ENCODE peak calls at places on chromosomes 11 and 22, in ten cellular contexts. One of them, this sample, is unnamed.

GRCh38 chr11:74842967-74843366 is 94.3 kb downstream of the RNF169 start:
- DNase-seq in HCT116: no peak
- DNase-seq in endothelial cell of umbilical vein: no peak
- DNase-seq in psoas muscle: no peak
- DNase-seq in CD8-positive, alpha-beta T cell: no peak
- DNase-seq in neural progenitor cell: peak
- DNase-seq in progenitor cell of endocrine pancreas: no peak
- DNase-seq in mucosa of descending colon: no peak
- DNase-seq in heart left ventricle: no peak
- DNase-seq in heart right ventricle: no peak
- DNase-seq in this sample: no peak

GRCh38 chr11:20459865-20460264 is 72.3 kb downstream of the PRMT3 start:
- DNase-seq in CD8-positive, alpha-beta T cell: no peak
- DNase-seq in endothelial cell of umbilical vein: peak
- DNase-seq in progenitor cell of endocrine pancreas: no peak
- DNase-seq in psoas muscle: no peak
- DNase-seq in neural progenitor cell: no peak
- DNase-seq in HCT116: no peak
- DNase-seq in heart right ventricle: no peak
- DNase-seq in heart left ventricle: no peak
- DNase-seq in mucosa of descending colon: no peak
- DNase-seq in this sample: no peak

GRCh38 chr11:66835762-66836405 is 7.4 kb upstream of the RCE1 start:
- DNase-seq in progenitor cell of endocrine pancreas: no peak
- DNase-seq in neural progenitor cell: no peak
- DNase-seq in psoas muscle: no peak
- DNase-seq in heart right ventricle: no peak
- DNase-seq in mucosa of descending colon: no peak
- DNase-seq in endothelial cell of umbilical vein: no peak
- DNase-seq in heart left ventricle: no peak
- DNase-seq in CD8-positive, alpha-beta T cell: no peak
- DNase-seq in HCT116: no peak
- DNase-seq in this sample: no peak

GRCh38 chr22:17243524-17243923 is 24.3 kb upstream of the ADA2 start:
- DNase-seq in CD8-positive, alpha-beta T cell: no peak
- DNase-seq in heart left ventricle: no peak
- DNase-seq in neural progenitor cell: no peak
- DNase-seq in progenitor cell of endocrine pancreas: no peak
- DNase-seq in heart right ventricle: no peak
- DNase-seq in HCT116: no peak
- DNase-seq in psoas muscle: peak
- DNase-seq in mucosa of descending colon: no peak
- DNase-seq in endothelial cell of umbilical vein: no peak
- DNase-seq in this sample: peak

GRCh38 chr22:44570476-44571445 is 72.7 kb upstream of the RTL6 start:
- DNase-seq in heart right ventricle: no peak
- DNase-seq in progenitor cell of endocrine pancreas: no peak
- DNase-seq in endothelial cell of umbilical vein: no peak
- DNase-seq in psoas muscle: no peak
- DNase-seq in HCT116: no peak
- DNase-seq in mucosa of descending colon: no peak
- DNase-seq in neural progenitor cell: no peak
- DNase-seq in heart left ventricle: no peak
- DNase-seq in CD8-positive, alpha-beta T cell: no peak
- DNase-seq in this sample: no peak

GRCh38 chr11:129787518-129787917 is 28.1 kb upstream of the TMEM45B start:
- DNase-seq in progenitor cell of endocrine pancreas: no peak
- DNase-seq in endothelial cell of umbilical vein: no peak
- DNase-seq in HCT116: no peak
- DNase-seq in mucosa of descending colon: no peak
- DNase-seq in neural progenitor cell: no peak
- DNase-seq in heart right ventricle: no peak
- DNase-seq in CD8-positive, alpha-beta T cell: no peak
- DNase-seq in psoas muscle: no peak
- DNase-seq in heart left ventricle: no peak
- DNase-seq in this sample: no peak

GRCh38 chr11:70078796-70079616 is 889 bp downstream of the ANO1 start:
- DNase-seq in mucosa of descending colon: peak
- DNase-seq in psoas muscle: no peak
- DNase-seq in progenitor cell of endocrine pancreas: no peak
- DNase-seq in CD8-positive, alpha-beta T cell: no peak
- DNase-seq in neural progenitor cell: peak
- DNase-seq in heart left ventricle: no peak
- DNase-seq in HCT116: no peak
- DNase-seq in endothelial cell of umbilical vein: no peak
- DNase-seq in heart right ventricle: no peak
- DNase-seq in this sample: no peak

GRCh38 chr11:130979386-130979972 is 63.2 kb upstream of the SNX19 start:
- DNase-seq in CD8-positive, alpha-beta T cell: no peak
- DNase-seq in neural progenitor cell: peak
- DNase-seq in progenitor cell of endocrine pancreas: no peak
- DNase-seq in heart right ventricle: no peak
- DNase-seq in HCT116: no peak
- DNase-seq in mucosa of descending colon: no peak
- DNase-seq in heart left ventricle: no peak
- DNase-seq in endothelial cell of umbilical vein: peak
- DNase-seq in psoas muscle: no peak
- DNase-seq in this sample: no peak

GRCh38 chr11:103825469-103825868 is 211.0 kb upstream of the DDI1 start:
- DNase-seq in CD8-positive, alpha-beta T cell: no peak
- DNase-seq in psoas muscle: no peak
- DNase-seq in progenitor cell of endocrine pancreas: no peak
- DNase-seq in neural progenitor cell: no peak
- DNase-seq in HCT116: no peak
- DNase-seq in heart right ventricle: no peak
- DNase-seq in heart left ventricle: no peak
- DNase-seq in mucosa of descending colon: no peak
- DNase-seq in endothelial cell of umbilical vein: no peak
- DNase-seq in this sample: no peak

GRCh38 chr11:31509017-31509411 is 408 bp downstream of the IMMP1L start:
- DNase-seq in psoas muscle: no peak
- DNase-seq in HCT116: no peak
- DNase-seq in progenitor cell of endocrine pancreas: no peak
- DNase-seq in heart right ventricle: no peak
- DNase-seq in endothelial cell of umbilical vein: no peak
- DNase-seq in neural progenitor cell: peak
- DNase-seq in mucosa of descending colon: no peak
- DNase-seq in CD8-positive, alpha-beta T cell: no peak
- DNase-seq in heart left ventricle: no peak
- DNase-seq in this sample: peak

GRCh38 chr22:37623075-37624016 is 14.7 kb downstream of the GGA1 start:
- DNase-seq in psoas muscle: peak
- DNase-seq in heart left ventricle: no peak
- DNase-seq in neural progenitor cell: peak
- DNase-seq in progenitor cell of endocrine pancreas: peak
- DNase-seq in mucosa of descending colon: peak
- DNase-seq in heart right ventricle: peak
- DNase-seq in endothelial cell of umbilical vein: peak
- DNase-seq in HCT116: no peak
- DNase-seq in CD8-positive, alpha-beta T cell: peak
- DNase-seq in this sample: peak

GRCh38 chr22:44146088-44146861 is 34.5 kb upstream of the PARVG start:
- DNase-seq in HCT116: no peak
- DNase-seq in heart left ventricle: no peak
- DNase-seq in heart right ventricle: no peak
- DNase-seq in mucosa of descending colon: no peak
- DNase-seq in neural progenitor cell: peak
- DNase-seq in psoas muscle: no peak
- DNase-seq in progenitor cell of endocrine pancreas: no peak
- DNase-seq in CD8-positive, alpha-beta T cell: no peak
- DNase-seq in endothelial cell of umbilical vein: no peak
- DNase-seq in this sample: no peak

GRCh38 chr11:111922803-111923202 is 4.1 kb downstream of the C11orf52 start:
- DNase-seq in progenitor cell of endocrine pancreas: no peak
- DNase-seq in endothelial cell of umbilical vein: peak
- DNase-seq in heart left ventricle: peak
- DNase-seq in HCT116: no peak
- DNase-seq in heart right ventricle: peak
- DNase-seq in neural progenitor cell: no peak
- DNase-seq in CD8-positive, alpha-beta T cell: no peak
- DNase-seq in mucosa of descending colon: no peak
- DNase-seq in psoas muscle: no peak
- DNase-seq in this sample: no peak

DNA sequence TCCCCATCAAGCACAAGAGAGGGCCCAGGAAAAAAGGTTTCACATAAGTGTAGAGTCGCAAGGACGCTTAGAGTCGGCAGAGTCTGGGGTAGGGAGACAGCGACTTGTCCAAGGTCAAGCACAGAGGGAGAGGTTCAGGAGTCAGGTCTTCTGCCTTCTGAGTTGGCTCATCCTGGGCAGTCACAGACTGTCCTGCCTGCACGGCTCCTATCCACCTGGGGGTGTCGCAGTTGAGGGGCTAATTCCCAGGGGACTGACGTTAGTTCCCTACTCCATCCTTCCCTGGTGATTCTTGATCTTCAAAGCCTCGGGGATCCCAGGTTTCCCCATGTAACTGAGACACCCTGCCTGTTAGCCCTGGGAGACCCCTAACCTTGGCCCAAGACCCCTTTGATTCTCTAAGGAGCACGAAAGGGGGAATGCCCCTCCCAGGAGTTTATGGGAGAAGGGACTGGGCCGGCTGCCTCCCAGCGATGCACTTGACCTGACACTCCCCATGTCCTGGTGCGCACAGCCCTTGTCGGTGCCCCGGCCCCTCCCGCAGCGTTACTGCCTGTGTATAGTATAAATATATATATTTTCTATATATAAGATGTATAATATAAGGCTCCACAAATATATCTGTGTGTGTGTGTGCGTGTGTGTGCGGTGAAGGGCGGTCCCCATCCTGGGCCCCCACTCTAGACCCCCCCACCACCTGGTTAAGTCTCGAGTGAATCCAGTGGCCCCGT is 14.7 kb upstream of the TAB1 start:
- DNase-seq in mucosa of descending colon: no peak
- DNase-seq in heart right ventricle: no peak
- DNase-seq in CD8-positive, alpha-beta T cell: no peak
- DNase-seq in endothelial cell of umbilical vein: peak
- DNase-seq in HCT116: no peak
- DNase-seq in neural progenitor cell: peak
- DNase-seq in psoas muscle: no peak
- DNase-seq in progenitor cell of endocrine pancreas: no peak
- DNase-seq in heart left ventricle: no peak
- DNase-seq in this sample: peak
- TF ChIP-seq CTCF in mucosa of descending colon: no peak
- TF ChIP-seq CTCF in heart right ventricle: peak
- TF ChIP-seq CTCF in CD8-positive, alpha-beta T cell: no peak
- TF ChIP-seq CTCF in endothelial cell of umbilical vein: peak
- TF ChIP-seq CTCF in HCT116: no peak
- TF ChIP-seq CTCF in neural progenitor cell: peak
- TF ChIP-seq CTCF in psoas muscle: peak
- TF ChIP-seq CTCF in progenitor cell of endocrine pancreas: peak
- TF ChIP-seq CTCF in heart left ventricle: peak
- TF ChIP-seq CTCF in this sample: no peak

GRCh38 chr11:2150206-2150847 is 10.7 kb downstream of the INS start:
- DNase-seq in psoas muscle: no peak
- DNase-seq in heart left ventricle: no peak
- DNase-seq in neural progenitor cell: peak
- DNase-seq in heart right ventricle: no peak
- DNase-seq in progenitor cell of endocrine pancreas: no peak
- DNase-seq in endothelial cell of umbilical vein: peak
- DNase-seq in mucosa of descending colon: no peak
- DNase-seq in CD8-positive, alpha-beta T cell: no peak
- DNase-seq in HCT116: peak
- DNase-seq in this sample: no peak
- TF ChIP-seq CTCF in psoas muscle: peak
- TF ChIP-seq CTCF in heart left ventricle: peak
- TF ChIP-seq CTCF in neural progenitor cell: peak
- TF ChIP-seq CTCF in heart right ventricle: peak
- TF ChIP-seq CTCF in progenitor cell of endocrine pancreas: peak
- TF ChIP-seq CTCF in endothelial cell of umbilical vein: peak
- TF ChIP-seq CTCF in mucosa of descending colon: no peak
- TF ChIP-seq CTCF in CD8-positive, alpha-beta T cell: no peak
- TF ChIP-seq CTCF in HCT116: peak
- TF ChIP-seq CTCF in this sample: no peak

GRCh38 chr22:39209756-39210155 is 35.0 kb downstream of the PDGFB start:
- DNase-seq in mucosa of descending colon: no peak
- DNase-seq in HCT116: no peak
- DNase-seq in neural progenitor cell: no peak
- DNase-seq in CD8-positive, alpha-beta T cell: no peak
- DNase-seq in progenitor cell of endocrine pancreas: no peak
- DNase-seq in psoas muscle: no peak
- DNase-seq in heart left ventricle: no peak
- DNase-seq in heart right ventricle: no peak
- DNase-seq in endothelial cell of umbilical vein: no peak
- DNase-seq in this sample: no peak
- TF ChIP-seq CTCF in mucosa of descending colon: no peak
- TF ChIP-seq CTCF in HCT116: no peak
- TF ChIP-seq CTCF in neural progenitor cell: no peak
- TF ChIP-seq CTCF in CD8-positive, alpha-beta T cell: no peak
- TF ChIP-seq CTCF in progenitor cell of endocrine pancreas: no peak
- TF ChIP-seq CTCF in psoas muscle: no peak
- TF ChIP-seq CTCF in heart left ventricle: no peak
- TF ChIP-seq CTCF in heart right ventricle: no peak
- TF ChIP-seq CTCF in endothelial cell of umbilical vein: no peak
- TF ChIP-seq CTCF in this sample: no peak

DNA sequence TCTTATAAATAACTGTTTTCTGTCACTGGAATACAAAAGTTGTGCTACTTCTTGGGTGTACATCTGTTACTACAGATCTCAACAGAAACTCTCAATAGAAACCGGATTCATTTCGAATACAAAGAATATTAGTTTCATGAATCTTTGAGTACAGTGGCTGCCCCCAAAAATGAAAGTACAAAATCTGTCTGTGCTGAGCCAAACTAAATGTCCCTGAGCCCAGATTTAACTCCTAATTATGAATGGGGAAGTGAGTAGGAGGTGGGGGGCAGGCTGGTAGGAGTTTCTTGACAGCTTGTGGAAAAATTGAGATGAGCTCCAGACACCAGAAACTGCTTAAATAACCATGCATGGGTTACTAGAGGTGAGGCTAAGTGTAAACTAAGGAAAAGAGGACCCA is 41.6 kb downstream of the PITPNB start:
- DNase-seq in neural progenitor cell: no peak
- DNase-seq in heart right ventricle: no peak
- DNase-seq in endothelial cell of umbilical vein: no peak
- DNase-seq in psoas muscle: no peak
- DNase-seq in CD8-positive, alpha-beta T cell: no peak
- DNase-seq in progenitor cell of endocrine pancreas: no peak
- DNase-seq in HCT116: no peak
- DNase-seq in heart left ventricle: no peak
- DNase-seq in mucosa of descending colon: no peak
- DNase-seq in this sample: peak
- TF ChIP-seq CTCF in neural progenitor cell: no peak
- TF ChIP-seq CTCF in heart right ventricle: no peak
- TF ChIP-seq CTCF in endothelial cell of umbilical vein: no peak
- TF ChIP-seq CTCF in psoas muscle: no peak
- TF ChIP-seq CTCF in CD8-positive, alpha-beta T cell: no peak
- TF ChIP-seq CTCF in progenitor cell of endocrine pancreas: no peak
- TF ChIP-seq CTCF in HCT116: no peak
- TF ChIP-seq CTCF in heart left ventricle: no peak
- TF ChIP-seq CTCF in mucosa of descending colon: no peak
- TF ChIP-seq CTCF in this sample: no peak

GRCh38 chr11:72493426-72494108 is 59.2 kb upstream of the CLPB start:
- DNase-seq in neural progenitor cell: peak
- DNase-seq in psoas muscle: no peak
- DNase-seq in endothelial cell of umbilical vein: no peak
- DNase-seq in CD8-positive, alpha-beta T cell: no peak
- DNase-seq in heart right ventricle: no peak
- DNase-seq in heart left ventricle: no peak
- DNase-seq in mucosa of descending colon: no peak
- DNase-seq in HCT116: no peak
- DNase-seq in progenitor cell of endocrine pancreas: no peak
- DNase-seq in this sample: no peak
- TF ChIP-seq CTCF in neural progenitor cell: no peak
- TF ChIP-seq CTCF in psoas muscle: no peak
- TF ChIP-seq CTCF in endothelial cell of umbilical vein: no peak
- TF ChIP-seq CTCF in CD8-positive, alpha-beta T cell: no peak
- TF ChIP-seq CTCF in heart right ventricle: no peak
- TF ChIP-seq CTCF in heart left ventricle: no peak
- TF ChIP-seq CTCF in mucosa of descending colon: no peak
- TF ChIP-seq CTCF in HCT116: no peak
- TF ChIP-seq CTCF in progenitor cell of endocrine pancreas: no peak
- TF ChIP-seq CTCF in this sample: no peak

GRCh38 chr11:12288212-12288933 is 89.0 kb upstream of the PARVA start:
- DNase-seq in heart left ventricle: peak
- DNase-seq in neural progenitor cell: peak
- DNase-seq in CD8-positive, alpha-beta T cell: no peak
- DNase-seq in heart right ventricle: peak
- DNase-seq in HCT116: peak
- DNase-seq in mucosa of descending colon: peak
- DNase-seq in endothelial cell of umbilical vein: peak
- DNase-seq in psoas muscle: peak
- DNase-seq in progenitor cell of endocrine pancreas: peak
- DNase-seq in this sample: peak
- TF ChIP-seq CTCF in heart left ventricle: peak
- TF ChIP-seq CTCF in neural progenitor cell: peak
- TF ChIP-seq CTCF in CD8-positive, alpha-beta T cell: peak
- TF ChIP-seq CTCF in heart right ventricle: peak
- TF ChIP-seq CTCF in HCT116: peak
- TF ChIP-seq CTCF in mucosa of descending colon: peak
- TF ChIP-seq CTCF in endothelial cell of umbilical vein: peak
- TF ChIP-seq CTCF in psoas muscle: peak
- TF ChIP-seq CTCF in progenitor cell of endocrine pancreas: peak
- TF ChIP-seq CTCF in this sample: peak